ENCODE peak calls at places on chromosomes 4 and X, in five cellular contexts. One of them, this sample, is unnamed.

GRCh38 chr4:6753103-6753560 is 29.4 kb upstream of the KIAA0232 start:
- DNase-seq in right cardiac atrium: peak; percentile 76
- DNase-seq in stomach: no peak
- DNase-seq in CD8-positive, alpha-beta memory T cell: no peak
- DNase-seq in heart left ventricle: no peak
- DNase-seq in this sample: no peak

GRCh38 chrX:153608376-153608775 is 9.4 kb upstream of the CCNQ start:
- DNase-seq in right cardiac atrium: no peak
- DNase-seq in CD8-positive, alpha-beta memory T cell: no peak
- DNase-seq in stomach: no peak
- DNase-seq in heart left ventricle: no peak
- DNase-seq in this sample: no peak

GRCh38 chrX:55118574-55118973 is 29.8 kb downstream of the PAGE2 start:
- DNase-seq in CD8-positive, alpha-beta memory T cell: peak; percentile 10
- DNase-seq in right cardiac atrium: no peak
- DNase-seq in stomach: no peak
- DNase-seq in heart left ventricle: no peak
- DNase-seq in this sample: peak; percentile 11

GRCh38 chrX:103453655-103454054 is 65.6 kb downstream of the RAB40A start:
- DNase-seq in stomach: no peak
- DNase-seq in right cardiac atrium: no peak
- DNase-seq in CD8-positive, alpha-beta memory T cell: no peak
- DNase-seq in heart left ventricle: no peak
- DNase-seq in this sample: no peak

GRCh38 chr4:23903859-23904438 is 14.1 kb upstream of the PPARGC1A start:
- DNase-seq in stomach: peak; percentile 58
- DNase-seq in heart left ventricle: no peak
- DNase-seq in right cardiac atrium: peak; percentile 37
- DNase-seq in CD8-positive, alpha-beta memory T cell: no peak
- DNase-seq in this sample: no peak

GRCh38 chr4:85210353-85210752 is 243.9 kb upstream of the WDFY3 start:
- DNase-seq in heart left ventricle: no peak
- DNase-seq in stomach: no peak
- DNase-seq in CD8-positive, alpha-beta memory T cell: no peak
- DNase-seq in right cardiac atrium: no peak
- DNase-seq in this sample: no peak

GRCh38 chrX:24513416-24513815 is 48.3 kb downstream of the PDK3 start:
- DNase-seq in heart left ventricle: no peak
- DNase-seq in stomach: no peak
- DNase-seq in right cardiac atrium: no peak
- DNase-seq in CD8-positive, alpha-beta memory T cell: no peak
- DNase-seq in this sample: no peak

GRCh38 chr4:25769251-25769650 is 93.5 kb downstream of the SEL1L3 start:
- DNase-seq in right cardiac atrium: peak; percentile 45
- DNase-seq in CD8-positive, alpha-beta memory T cell: no peak
- DNase-seq in stomach: no peak
- DNase-seq in heart left ventricle: no peak
- DNase-seq in this sample: no peak

GRCh38 chr4:40119344-40119743 is 62.7 kb downstream of the N4BP2 start:
- DNase-seq in heart left ventricle: no peak
- DNase-seq in right cardiac atrium: no peak
- DNase-seq in CD8-positive, alpha-beta memory T cell: no peak
- DNase-seq in stomach: no peak
- DNase-seq in this sample: no peak

GRCh38 chr4:72418458-72418857 is 150.6 kb downstream of the ADAMTS3 start:
- DNase-seq in right cardiac atrium: peak; percentile 82
- DNase-seq in stomach: no peak
- DNase-seq in CD8-positive, alpha-beta memory T cell: no peak
- DNase-seq in heart left ventricle: peak; percentile 64
- DNase-seq in this sample: no peak

GRCh38 chrX:1435241-1435900 is 17.3 kb downstream of the ASMTL start:
- DNase-seq in CD8-positive, alpha-beta memory T cell: no peak
- DNase-seq in heart left ventricle: peak; percentile 25
- DNase-seq in stomach: no peak
- DNase-seq in right cardiac atrium: peak; percentile 34
- DNase-seq in this sample: no peak

GRCh38 chrX:85111347-85111746 is 107.7 kb downstream of the APOOL start:
- DNase-seq in heart left ventricle: no peak
- DNase-seq in stomach: no peak
- DNase-seq in right cardiac atrium: no peak
- DNase-seq in CD8-positive, alpha-beta memory T cell: no peak
- DNase-seq in this sample: no peak

GRCh38 chrX:131841496-131842410 is 181.3 kb upstream of the STK26 start:
- DNase-seq in CD8-positive, alpha-beta memory T cell: peak; percentile 44
- DNase-seq in heart left ventricle: no peak
- DNase-seq in right cardiac atrium: peak; percentile 40
- DNase-seq in stomach: peak; percentile 47
- DNase-seq in this sample: peak; percentile 65

GRCh38 chr4:7217453-7218310 is 25.3 kb downstream of the SORCS2 start:
- DNase-seq in CD8-positive, alpha-beta memory T cell: no peak
- DNase-seq in heart left ventricle: no peak
- DNase-seq in right cardiac atrium: no peak
- DNase-seq in stomach: peak; percentile 41
- DNase-seq in this sample: no peak

GRCh38 chr4:56139241-56139827 is 190.6 kb downstream of the CEP135 start:
- DNase-seq in CD8-positive, alpha-beta memory T cell: no peak
- DNase-seq in heart left ventricle: no peak
- DNase-seq in right cardiac atrium: no peak
- DNase-seq in stomach: no peak
- DNase-seq in this sample: no peak

DNA sequence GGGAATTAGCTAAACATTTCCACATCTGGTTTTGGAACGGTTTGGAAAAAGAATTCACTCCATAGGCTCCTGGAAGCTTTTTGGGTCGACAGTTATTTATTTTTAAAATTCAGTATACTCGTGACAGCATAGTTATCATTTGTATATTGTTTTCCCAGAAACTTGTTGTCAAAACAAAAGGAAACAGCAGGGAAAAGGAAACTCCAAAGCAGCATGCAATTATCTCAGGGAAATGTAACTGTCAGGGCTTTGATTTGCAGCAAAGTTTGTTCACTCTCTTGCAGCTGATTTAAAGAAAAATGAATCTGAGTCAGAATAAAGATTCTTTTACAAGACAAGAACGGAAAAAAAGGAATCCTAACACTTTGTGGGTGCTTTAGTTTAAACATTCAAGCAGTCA is 86.4 kb downstream of the PLAC1 start:
- DNase-seq in stomach: no peak
- DNase-seq in right cardiac atrium: no peak
- DNase-seq in CD8-positive, alpha-beta memory T cell: no peak
- DNase-seq in heart left ventricle: no peak
- DNase-seq in this sample: no peak
- H3K4me1 ChIP-seq in stomach: no peaks in the 10 kb centered on the region
- H3K4me1 ChIP-seq in right cardiac atrium: no peaks in the 10 kb centered on the region
- H3K4me1 ChIP-seq in CD8-positive, alpha-beta memory T cell: no peaks in the 10 kb centered on the region
- H3K4me1 ChIP-seq in heart left ventricle: no peaks in the 10 kb centered on the region
- H3K4me1 ChIP-seq in this sample: no peaks in the 10 kb centered on the region

DNA sequence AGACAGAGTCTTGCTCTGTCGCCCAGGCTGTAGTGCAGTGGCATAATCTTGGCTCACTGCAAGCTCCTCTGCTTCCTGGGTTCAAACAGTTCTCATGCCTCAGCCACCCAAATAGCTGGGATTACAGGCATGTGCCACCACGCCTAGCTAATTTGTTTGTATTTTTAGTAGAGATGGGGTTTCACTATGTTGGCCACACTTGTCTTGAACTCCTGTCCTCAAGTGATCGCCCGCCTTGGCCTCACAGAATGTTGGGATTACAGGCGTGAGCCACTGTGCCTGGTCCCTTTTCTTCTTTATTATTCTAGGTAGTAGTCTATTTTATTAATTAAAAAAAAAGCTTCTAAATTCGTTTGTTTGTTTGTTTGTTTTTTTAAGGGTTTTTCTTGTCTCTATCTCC is 59.1 kb downstream of the SLAIN2 start:
- DNase-seq in heart left ventricle: no peak
- DNase-seq in CD8-positive, alpha-beta memory T cell: no peak
- DNase-seq in right cardiac atrium: no peak
- DNase-seq in stomach: no peak
- DNase-seq in this sample: no peak
- H3K9me3 ChIP-seq in heart left ventricle: no peaks in the 10 kb centered on the region
- H3K9me3 ChIP-seq in CD8-positive, alpha-beta memory T cell: no peaks in the 10 kb centered on the region
- H3K9me3 ChIP-seq in right cardiac atrium: no peaks in the 10 kb centered on the region
- H3K9me3 ChIP-seq in stomach: no peaks in the 10 kb centered on the region
- H3K9me3 ChIP-seq in this sample: no peaks in the 10 kb centered on the region

DNA sequence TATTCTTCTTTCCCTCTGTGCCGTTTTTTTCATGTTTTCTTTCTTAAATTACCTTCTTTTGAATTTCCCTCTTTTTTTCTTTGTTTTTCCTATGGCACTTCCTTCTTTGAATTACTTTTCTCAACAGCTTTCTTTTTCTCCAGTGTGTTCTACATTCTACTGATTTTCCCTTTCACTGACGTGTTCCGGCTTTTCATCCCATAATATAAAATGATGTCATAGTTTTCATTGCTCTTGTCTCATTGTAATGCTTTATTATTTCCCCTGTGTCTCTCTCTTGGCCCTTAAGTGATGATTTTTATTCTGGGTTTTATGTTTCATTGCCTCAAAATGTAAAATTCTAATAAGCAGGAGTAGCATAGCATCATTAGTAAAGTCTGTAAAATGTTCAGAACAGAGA is 299.4 kb downstream of the KCTD8 start:
- DNase-seq in CD8-positive, alpha-beta memory T cell: no peak
- DNase-seq in stomach: no peak
- DNase-seq in heart left ventricle: no peak
- DNase-seq in right cardiac atrium: no peak
- DNase-seq in this sample: no peak
- H3K4me1 ChIP-seq in CD8-positive, alpha-beta memory T cell: no peaks in the 10 kb centered on the region
- H3K4me1 ChIP-seq in stomach: no peaks in the 10 kb centered on the region
- H3K4me1 ChIP-seq in heart left ventricle: no peaks in the 10 kb centered on the region
- H3K4me1 ChIP-seq in right cardiac atrium: no peaks in the 10 kb centered on the region
- H3K4me1 ChIP-seq in this sample: no peaks in the 10 kb centered on the region

GRCh38 chr4:38774181-38774580 is 8.6 kb downstream of the TLR10 start:
- DNase-seq in CD8-positive, alpha-beta memory T cell: no peak
- DNase-seq in stomach: no peak
- DNase-seq in heart left ventricle: no peak
- DNase-seq in right cardiac atrium: no peak
- DNase-seq in this sample: no peak
- H3K9me3 ChIP-seq in CD8-positive, alpha-beta memory T cell: no peaks in the 10 kb centered on the region
- H3K9me3 ChIP-seq in stomach: no peaks in the 10 kb centered on the region
- H3K9me3 ChIP-seq in heart left ventricle: no peaks in the 10 kb centered on the region
- H3K9me3 ChIP-seq in right cardiac atrium: no peaks in the 10 kb centered on the region
- H3K9me3 ChIP-seq in this sample: no peaks in the 10 kb centered on the region

This sample was measured in CD4-positive, alpha-beta memory T cell.